ENCODE peak calls at places on chromosomes 6 and 20, in six cellular contexts. P is Karpas-422; O is activated effector memory CD4-positive, alpha-beta T cell treated with Interleukin-2 at 50 U/mL for 16 hours; L is GM20000; G is COR-L47; D is aorta. N is an unnamed sample.

GRCh38 chr6:156618600-156619205 is 158.5 kb upstream of the ARID1B start:
- DNase-seq in P (peak), O (no peak), L (no peak), G (no peak), D (no peak), N (no peak)

GRCh38 chr20:49338061-49338460 is 60.2 kb upstream of the ZNFX1 start:
- DNase-seq in P (no peak), O (no peak), L (no peak), G (no peak), D (no peak), N (no peak)

GRCh38 chr6:95091823-95092436 is 485.4 kb upstream of the MANEA start:
- DNase-seq in P (peak), O (no peak), L (peak), G (peak), D (no peak), N (no peak)

GRCh38 chr6:121526282-121526681 is 90.8 kb downstream of the GJA1 start:
- DNase-seq in P (no peak), O (no peak), L (no peak), G (no peak), D (no peak), N (no peak)

GRCh38 chr20:60490184-60490583 is 532.0 kb downstream of the CDH26 start:
- DNase-seq in P (no peak), O (no peak), L (no peak), G (no peak), D (no peak), N (no peak)

GRCh38 chr6:36099872-36100483 is 30.3 kb upstream of the MAPK13 start:
- DNase-seq in P (no peak), O (no peak), L (no peak), G (no peak), D (no peak), N (no peak)

GRCh38 chr20:61808497-61808896 is 257.2 kb downstream of the TAF4 start:
- DNase-seq in P (no peak), O (no peak), L (no peak), G (no peak), D (peak), N (peak)

GRCh38 chr6:148452921-148453320 is 110.3 kb downstream of the SASH1 start:
- DNase-seq in P (no peak), O (no peak), L (no peak), G (no peak), D (no peak), N (no peak)

GRCh38 chr6:138115877-138116660 is 8.8 kb upstream of the PERP start:
- DNase-seq in P (peak), O (peak), L (peak), G (peak), D (no peak), N (no peak)

GRCh38 chr20:313948-314347 is 11.4 kb upstream of the SOX12 start:
- DNase-seq in P (no peak), O (no peak), L (no peak), G (no peak), D (no peak), N (no peak)